ENCODE peak calls at places on chromosome 2, in six cellular contexts. E, A, O, Y, U and Q are unnamed samples. For H3K27me3, the result is how much of the 10 kb centered on the place peaks cover.

GRCh38 chr2:61117534-61117933 is 44.5 kb upstream of the C2orf74 start:
- DNase-seq in E (no peak), A (no peak), O (no peak), Y (no peak), U (no peak), Q (no peak)

GRCh38 chr2:214808481-214808931 is 977 bp downstream of the BARD1 start:
- DNase-seq in E (no peak), A (no peak), O (no peak), Y (no peak), U (no peak), Q (no peak)

GRCh38 chr2:30664761-30665358 is 142.4 kb downstream of the CAPN13 start:
- DNase-seq in E (no peak), A (no peak), O (peak), Y (peak), U (no peak), Q (peak)

GRCh38 chr2:85911836-85912692 is 23.3 kb upstream of the ST3GAL5 start:
- DNase-seq in E (no peak), A (no peak), O (no peak), Y (no peak), U (no peak), Q (peak)

GRCh38 chr2:54380627-54381026 is 75.5 kb upstream of the SPTBN1 start:
- DNase-seq in E (no peak), A (no peak), O (no peak), Y (no peak), U (no peak), Q (no peak)

GRCh38 chr2:115161531-115162453 is 719.4 kb downstream of the DPP10 start:
- DNase-seq in E (peak), A (no peak), O (no peak), Y (no peak), U (no peak), Q (no peak)

GRCh38 chr2:160052524-160052923 is 9.9 kb downstream of the PLA2R1 start:
- DNase-seq in E (no peak), A (no peak), O (no peak), Y (no peak), U (no peak), Q (no peak)

GRCh38 chr2:200905618-200906296 is 16.6 kb downstream of the NIF3L1 start:
- DNase-seq in E (peak), A (peak), O (peak), Y (peak), U (peak), Q (no peak)

GRCh38 chr2:40488927-40489677 is 37.2 kb upstream of the SLC8A1 start:
- DNase-seq in E (no peak), A (no peak), O (peak), Y (no peak), U (no peak), Q (no peak)

GRCh38 chr2:233837694-233838229 is 16.6 kb downstream of the HJURP start:
- DNase-seq in E (no peak), A (no peak), O (no peak), Y (no peak), U (no peak), Q (no peak)

GRCh38 chr2:70083344-70084156 is 3.7 kb upstream of the PCBP1 start:
- DNase-seq in E (no peak), A (peak), O (peak), Y (peak), U (no peak), Q (no peak)

GRCh38 chr2:11073251-11073650 is 82.0 kb upstream of the SLC66A3 start:
- DNase-seq in E (peak), A (no peak), O (no peak), Y (no peak), U (no peak), Q (no peak)

GRCh38 chr2:157748371-157749132 is 119.9 kb upstream of the ACVR1C start:
- DNase-seq in E (no peak), A (no peak), O (no peak), Y (no peak), U (no peak), Q (no peak)

GRCh38 chr2:103365071-103365470 is 603.2 kb downstream of the TMEM182 start:
- DNase-seq in E (no peak), A (no peak), O (no peak), Y (no peak), U (no peak), Q (no peak)

GRCh38 chr2:241890524-241891235 is 21.2 kb downstream of the RTP5 start:
- DNase-seq in E (peak), A (no peak), O (peak), Y (no peak), U (peak), Q (no peak)

GRCh38 chr2:169978402-169979017 is 151.3 kb downstream of the UBR3 start:
- DNase-seq in E (no peak), A (no peak), O (no peak), Y (no peak), U (no peak), Q (no peak)

GRCh38 chr2:30408961-30409387 is 38.1 kb upstream of the LCLAT1 start:
- DNase-seq in E (no peak), A (no peak), O (no peak), Y (no peak), U (no peak), Q (no peak)

GRCh38 chr2:240857039-240858008 is 11.3 kb upstream of the AGXT start:
- DNase-seq in E (no peak), A (peak), O (no peak), Y (no peak), U (no peak), Q (no peak)

GRCh38 chr2:128466377-128467175 is 147.9 kb upstream of the HS6ST1 start:
- DNase-seq in E (peak), A (no peak), O (no peak), Y (no peak), U (no peak), Q (no peak)

GRCh38 chr2:36756438-36756837 is 59.9 kb downstream of the VIT start:
- DNase-seq in E (no peak), A (no peak), O (no peak), Y (no peak), U (no peak), Q (no peak)

GRCh38 chr2:70412294-70413075 is 110.6 kb upstream of the FAM136A start:
- DNase-seq in E (no peak), A (no peak), O (no peak), Y (no peak), U (no peak), Q (no peak)

GRCh38 chr2:23549051-23549450 is 164.1 kb downstream of the KLHL29 start:
- DNase-seq in E (peak), A (no peak), O (no peak), Y (no peak), U (no peak), Q (no peak)

GRCh38 chr2:29747786-29748470 is 173.5 kb downstream of the ALK start:
- DNase-seq in E (no peak), A (no peak), O (no peak), Y (peak), U (no peak), Q (peak)

GRCh38 chr2:216341151-216341550 is 31.1 kb downstream of the MARCHF4 start:
- DNase-seq in E (peak), A (no peak), O (no peak), Y (no peak), U (no peak), Q (no peak)

GRCh38 chr2:145724499-145724898 is 1204.6 kb upstream of the ZEB2 start:
- DNase-seq in E (no peak), A (no peak), O (no peak), Y (no peak), U (no peak), Q (no peak)

GRCh38 chr2:224843141-224843540 is 127.0 kb upstream of the CCDC195 start:
- DNase-seq in E (no peak), A (no peak), O (no peak), Y (no peak), U (no peak), Q (no peak)

GRCh38 chr2:135256531-135257258 is 204.6 kb downstream of the RAB3GAP1 start:
- DNase-seq in E (no peak), A (no peak), O (peak), Y (no peak), U (no peak), Q (no peak)

GRCh38 chr2:66445076-66445724 is 10.3 kb downstream of the MEIS1 start:
- DNase-seq in E (peak), A (no peak), O (no peak), Y (no peak), U (peak), Q (no peak)
- H3K27me3 ChIP-seq in E (under half), A (under half), O (under half), Y (under half), U (under half), Q (under half)

DNA sequence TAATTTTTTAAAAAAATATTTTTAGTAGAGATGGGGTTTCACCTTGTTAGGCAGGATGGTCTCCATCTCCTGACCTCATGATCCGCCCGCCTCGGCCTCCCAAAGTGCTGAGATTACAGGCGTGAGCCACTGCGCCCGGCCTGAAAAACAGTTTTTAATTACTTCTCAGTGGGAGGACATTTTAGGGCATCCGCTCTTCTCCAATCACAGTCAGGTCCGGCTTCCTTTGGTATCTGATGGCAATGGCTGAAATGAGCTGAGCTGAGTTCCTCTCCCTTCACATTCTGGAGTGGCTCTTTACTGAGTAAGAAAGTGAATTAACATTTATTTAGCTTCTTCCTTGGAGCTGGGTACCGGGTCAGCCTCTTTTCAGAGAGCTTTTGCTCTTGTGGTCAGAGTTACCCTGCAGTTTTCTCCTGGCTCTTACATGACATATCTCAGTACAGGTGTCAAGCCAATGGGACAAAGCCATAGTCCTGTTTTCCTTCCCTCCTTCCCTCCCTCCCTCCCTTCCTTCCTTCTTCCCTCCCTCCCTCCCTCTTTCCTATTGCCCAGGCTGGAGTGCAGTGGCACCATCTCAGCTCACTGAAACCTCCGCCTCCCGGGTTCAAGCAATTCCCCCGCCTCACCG is 1.1 kb upstream of the TTC27 start:
- DNase-seq in E (no peak), A (no peak), O (no peak), Y (no peak), U (no peak), Q (no peak)
- H3K4me3 ChIP-seq in E (no peak), A (no peak), O (no peak), Y (no peak), U (no peak), Q (no peak)

GRCh38 chr2:218892693-218893348 is 12.2 kb downstream of the WNT10A start:
- DNase-seq in E (peak), A (peak), O (peak), Y (no peak), U (peak), Q (no peak)

GRCh38 chr2:218895326-218895725 is 14.7 kb downstream of the WNT10A start:
- DNase-seq in E (no peak), A (peak), O (peak), Y (no peak), U (no peak), Q (no peak)

GRCh38 chr2:218891275-218892135 is 10.9 kb downstream of the WNT10A start:
- DNase-seq in E (no peak), A (no peak), O (no peak), Y (no peak), U (no peak), Q (no peak)

GRCh38 chr2:218894168-218895157 is 13.8 kb downstream of the WNT10A start:
- DNase-seq in E (no peak), A (no peak), O (peak), Y (no peak), U (no peak), Q (peak)

GRCh38 chr2:218893349-218894167 is 12.9 kb downstream of the WNT10A start:
- DNase-seq in E (no peak), A (no peak), O (no peak), Y (no peak), U (no peak), Q (no peak)
- H3K27me3 ChIP-seq in E (under half), A (under half), O (under half), Y (under half), U (half or more), Q (under half)

GRCh38 chr2:127064642-127065250 is 42.2 kb downstream of the BIN1 start:
- DNase-seq in E (peak), A (peak), O (peak), Y (peak), U (peak), Q (peak)
- H3K4me3 ChIP-seq in E (no peak), A (no peak), O (no peak), Y (no peak), U (no peak), Q (no peak)

DNA sequence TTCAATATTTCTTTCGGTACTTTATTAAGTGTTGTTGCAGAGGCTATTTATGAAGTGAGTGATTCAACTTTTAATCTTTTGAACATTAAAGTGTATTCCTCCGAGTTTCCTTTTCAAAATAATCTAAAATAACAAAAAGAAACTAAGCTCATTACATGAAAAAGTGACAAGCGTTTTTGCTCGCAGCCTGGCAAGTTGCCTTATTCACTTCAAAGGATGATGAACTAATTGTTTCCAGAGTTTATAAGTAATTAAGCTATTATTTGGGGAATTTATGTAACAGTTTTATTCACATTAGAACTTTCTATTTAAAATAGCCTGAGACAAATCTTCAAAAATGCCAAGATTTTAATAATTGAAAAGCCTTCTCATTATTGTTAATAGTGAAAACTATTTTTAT is 149.1 kb downstream of the MEIS1 start:
- DNase-seq in E (no peak), A (no peak), O (no peak), Y (no peak), U (no peak), Q (no peak)
- H3K27me3 ChIP-seq in E (under half), A (under half), O (under half), Y (under half), U (half or more), Q (under half)

DNA sequence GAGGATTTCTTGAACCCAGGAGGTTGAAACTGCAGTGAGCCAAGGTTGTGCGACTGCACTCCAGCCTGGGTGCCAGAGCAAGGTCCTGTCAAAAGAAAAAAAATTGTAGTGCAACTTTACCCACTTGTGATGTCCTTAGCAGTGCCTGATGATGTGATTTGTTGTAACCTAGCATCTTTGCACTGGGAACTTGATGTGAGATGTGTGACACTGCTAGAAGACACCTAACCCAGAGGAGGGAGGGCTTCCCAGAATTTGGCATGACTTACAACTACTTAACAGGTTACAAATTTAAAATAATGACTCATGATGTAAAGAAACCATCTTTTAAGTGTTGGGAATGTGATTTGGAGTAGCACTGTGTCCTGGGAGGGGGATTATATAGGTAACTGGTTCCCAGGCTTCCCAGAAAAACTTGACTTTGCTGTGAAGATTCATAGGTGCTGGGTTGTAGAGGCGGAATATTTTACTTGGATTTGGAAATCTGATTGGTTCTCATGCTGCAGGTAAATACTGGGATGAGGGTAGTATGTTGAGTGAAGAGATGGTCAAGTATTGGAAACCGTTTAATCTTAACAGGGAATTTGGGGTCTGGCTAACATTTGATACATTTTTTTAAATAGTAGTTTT is 3.7 kb downstream of the EEF1B2 start:
- DNase-seq in E (no peak), A (no peak), O (no peak), Y (no peak), U (no peak), Q (no peak)
- H3K4me3 ChIP-seq in E (no peak), A (no peak), O (no peak), Y (no peak), U (no peak), Q (no peak)

GRCh38 chr2:176188969-176189665 is 649 bp downstream of the HOXD1 start:
- DNase-seq in E (peak), A (no peak), O (no peak), Y (no peak), U (peak), Q (no peak)
- H3K27me3 ChIP-seq in E (under half), A (under half), O (half or more), Y (under half), U (half or more), Q (under half)

GRCh38 chr2:191113761-191114160 is 37.0 kb downstream of the STAT4 start:
- DNase-seq in E (no peak), A (no peak), O (no peak), Y (no peak), U (no peak), Q (no peak)

GRCh38 chr2:191112448-191112901 is 38.3 kb downstream of the STAT4 start:
- DNase-seq in E (no peak), A (no peak), O (no peak), Y (no peak), U (no peak), Q (no peak)

GRCh38 chr2:191115801-191116200 is 35.0 kb downstream of the STAT4 start:
- DNase-seq in E (no peak), A (no peak), O (no peak), Y (no peak), U (no peak), Q (no peak)

GRCh38 chr2:191115391-191115790 is 35.4 kb downstream of the STAT4 start:
- DNase-seq in E (no peak), A (no peak), O (no peak), Y (peak), U (no peak), Q (no peak)

GRCh38 chr2:191114403-191114886 is 36.3 kb downstream of the STAT4 start:
- DNase-seq in E (no peak), A (no peak), O (no peak), Y (no peak), U (no peak), Q (no peak)
- H3K4me3 ChIP-seq in E (no peak), A (no peak), O (no peak), Y (no peak), U (no peak), Q (no peak)